ENCODE peak calls at places on chromosomes 2 and 18, in seven cellular contexts. One of them, this sample, is unnamed.

GRCh38 chr2:202944816-202945215 is 32.7 kb downstream of the CARF start:
- DNase-seq in mesenchymal stem cell: no peak
- DNase-seq in fibroblast of lung: peak; percentile 52
- DNase-seq in hepatocyte: no peak
- DNase-seq in colonic mucosa: no peak
- DNase-seq in bronchial epithelial cell: no peak
- DNase-seq in GM23338: no peak
- DNase-seq in this sample: no peak

GRCh38 chr2:33620-34019 is 12.7 kb downstream of the FAM110C start:
- DNase-seq in mesenchymal stem cell: no peak
- DNase-seq in fibroblast of lung: no peak
- DNase-seq in hepatocyte: peak; percentile 54
- DNase-seq in colonic mucosa: peak; percentile 75
- DNase-seq in bronchial epithelial cell: peak; percentile 97
- DNase-seq in GM23338: no peak
- DNase-seq in this sample: no peak

GRCh38 chr2:17962874-17963273 is 84.4 kb downstream of the KCNS3 start:
- DNase-seq in mesenchymal stem cell: peak; percentile 71
- DNase-seq in fibroblast of lung: peak; percentile 36
- DNase-seq in hepatocyte: peak; percentile 16
- DNase-seq in colonic mucosa: no peak
- DNase-seq in bronchial epithelial cell: peak; percentile 21
- DNase-seq in GM23338: peak; percentile 53
- DNase-seq in this sample: no peak

GRCh38 chr2:241860184-241861078 is 1.7 kb upstream of the PDCD1 start:
- DNase-seq in mesenchymal stem cell: no peak
- DNase-seq in fibroblast of lung: no peak
- DNase-seq in hepatocyte: no peak
- DNase-seq in colonic mucosa: no peak
- DNase-seq in bronchial epithelial cell: no peak
- DNase-seq in GM23338: no peak
- DNase-seq in this sample: no peak

GRCh38 chr2:229660951-229661350 is 53.4 kb downstream of the DNER start:
- DNase-seq in mesenchymal stem cell: no peak
- DNase-seq in fibroblast of lung: peak; percentile 45
- DNase-seq in hepatocyte: no peak
- DNase-seq in colonic mucosa: no peak
- DNase-seq in bronchial epithelial cell: peak; percentile 54
- DNase-seq in GM23338: no peak
- DNase-seq in this sample: no peak

GRCh38 chr2:207632575-207633492 is 7.6 kb upstream of the METTL21A start:
- DNase-seq in mesenchymal stem cell: peak; percentile 70
- DNase-seq in fibroblast of lung: peak; percentile 61
- DNase-seq in hepatocyte: peak; percentile 43
- DNase-seq in colonic mucosa: no peak
- DNase-seq in bronchial epithelial cell: peak; percentile 92
- DNase-seq in GM23338: no peak
- DNase-seq in this sample: no peak

GRCh38 chr2:127535941-127536340 is 458 bp downstream of the MYO7B start:
- DNase-seq in mesenchymal stem cell: no peak
- DNase-seq in fibroblast of lung: no peak
- DNase-seq in hepatocyte: no peak
- DNase-seq in colonic mucosa: peak; percentile 59
- DNase-seq in bronchial epithelial cell: no peak
- DNase-seq in GM23338: no peak
- DNase-seq in this sample: no peak

GRCh38 chr18:38369772-38370690 is 804.4 kb upstream of the CELF4 start:
- DNase-seq in mesenchymal stem cell: no peak
- DNase-seq in fibroblast of lung: no peak
- DNase-seq in hepatocyte: no peak
- DNase-seq in colonic mucosa: no peak
- DNase-seq in bronchial epithelial cell: peak; percentile 72
- DNase-seq in GM23338: no peak
- DNase-seq in this sample: no peak

GRCh38 chr2:76008001-76008702 is 297.4 kb upstream of the GCFC2 start:
- DNase-seq in mesenchymal stem cell: no peak
- DNase-seq in fibroblast of lung: no peak
- DNase-seq in hepatocyte: no peak
- DNase-seq in colonic mucosa: peak; percentile 70
- DNase-seq in bronchial epithelial cell: no peak
- DNase-seq in GM23338: peak; percentile 12
- DNase-seq in this sample: peak; percentile 56

GRCh38 chr18:5370332-5370731 is 74.8 kb upstream of the ZBTB14 start:
- DNase-seq in mesenchymal stem cell: no peak
- DNase-seq in fibroblast of lung: peak; percentile 14
- DNase-seq in hepatocyte: peak; percentile 35
- DNase-seq in colonic mucosa: no peak
- DNase-seq in bronchial epithelial cell: no peak
- DNase-seq in GM23338: peak; percentile 11
- DNase-seq in this sample: no peak

GRCh38 chr18:79628416-79629248 is 51.0 kb upstream of the CTDP1 start:
- DNase-seq in mesenchymal stem cell: no peak
- DNase-seq in fibroblast of lung: no peak
- DNase-seq in hepatocyte: no peak
- DNase-seq in colonic mucosa: no peak
- DNase-seq in bronchial epithelial cell: no peak
- DNase-seq in GM23338: no peak
- DNase-seq in this sample: no peak

GRCh38 chr2:88537640-88538039 is 85.1 kb upstream of the FOXI3 start:
- DNase-seq in mesenchymal stem cell: no peak
- DNase-seq in fibroblast of lung: no peak
- DNase-seq in hepatocyte: no peak
- DNase-seq in colonic mucosa: no peak
- DNase-seq in bronchial epithelial cell: no peak
- DNase-seq in GM23338: peak; percentile 50
- DNase-seq in this sample: peak; percentile 60

GRCh38 chr2:217105733-217106649 is 246.1 kb upstream of the TNP1 start:
- DNase-seq in mesenchymal stem cell: peak; percentile 92
- DNase-seq in fibroblast of lung: peak; percentile 99
- DNase-seq in hepatocyte: peak; percentile 24
- DNase-seq in colonic mucosa: no peak
- DNase-seq in bronchial epithelial cell: peak; percentile 95
- DNase-seq in GM23338: peak; percentile 2
- DNase-seq in this sample: peak; percentile 56

GRCh38 chr2:9102861-9103662 is 99.6 kb upstream of the MBOAT2 start:
- DNase-seq in mesenchymal stem cell: peak; percentile 81
- DNase-seq in fibroblast of lung: peak; percentile 51
- DNase-seq in hepatocyte: peak; percentile 48
- DNase-seq in colonic mucosa: peak; percentile 73
- DNase-seq in bronchial epithelial cell: peak; percentile 69
- DNase-seq in GM23338: peak; percentile 74
- DNase-seq in this sample: no peak

GRCh38 chr2:101002562-101003277 is 631 bp downstream of the RPL31 start:
- DNase-seq in mesenchymal stem cell: peak; percentile 42
- DNase-seq in fibroblast of lung: no peak
- DNase-seq in hepatocyte: no peak
- DNase-seq in colonic mucosa: peak; percentile 29
- DNase-seq in bronchial epithelial cell: no peak
- DNase-seq in GM23338: no peak
- DNase-seq in this sample: no peak

GRCh38 chr2:101007415-101008345 is 5.6 kb downstream of the RPL31 start:
- DNase-seq in mesenchymal stem cell: no peak
- DNase-seq in fibroblast of lung: no peak
- DNase-seq in hepatocyte: no peak
- DNase-seq in colonic mucosa: no peak
- DNase-seq in bronchial epithelial cell: no peak
- DNase-seq in GM23338: peak; percentile 35
- DNase-seq in this sample: no peak

GRCh38 chr2:101003278-101003775 is 1.2 kb downstream of the RPL31 start:
- DNase-seq in mesenchymal stem cell: peak; percentile 49
- DNase-seq in fibroblast of lung: no peak
- DNase-seq in hepatocyte: no peak
- DNase-seq in colonic mucosa: no peak
- DNase-seq in bronchial epithelial cell: no peak
- DNase-seq in GM23338: no peak
- DNase-seq in this sample: no peak

GRCh38 chr2:101004671-101005325 is 2.7 kb downstream of the RPL31 start:
- DNase-seq in mesenchymal stem cell: no peak
- DNase-seq in fibroblast of lung: no peak
- DNase-seq in hepatocyte: no peak
- DNase-seq in colonic mucosa: no peak
- DNase-seq in bronchial epithelial cell: no peak
- DNase-seq in GM23338: no peak
- DNase-seq in this sample: no peak

GRCh38 chr2:101006065-101006715 is 4.1 kb downstream of the RPL31 start:
- DNase-seq in mesenchymal stem cell: no peak
- DNase-seq in fibroblast of lung: no peak
- DNase-seq in hepatocyte: no peak
- DNase-seq in colonic mucosa: no peak
- DNase-seq in bronchial epithelial cell: no peak
- DNase-seq in GM23338: no peak
- DNase-seq in this sample: no peak
- H3K36me3 ChIP-seq in mesenchymal stem cell: peaks cover 71% of the 10 kb centered on the region
- H3K36me3 ChIP-seq in fibroblast of lung: peaks cover 15% of the 10 kb centered on the region
- H3K36me3 ChIP-seq in hepatocyte: no peaks in the 10 kb centered on the region
- H3K36me3 ChIP-seq in colonic mucosa: peaks cover 30% of the 10 kb centered on the region
- H3K36me3 ChIP-seq in bronchial epithelial cell: peaks cover 21% of the 10 kb centered on the region
- H3K36me3 ChIP-seq in GM23338: peaks cover 54% of the 10 kb centered on the region
- H3K36me3 ChIP-seq in this sample: peaks cover 65% of the 10 kb centered on the region

DNA sequence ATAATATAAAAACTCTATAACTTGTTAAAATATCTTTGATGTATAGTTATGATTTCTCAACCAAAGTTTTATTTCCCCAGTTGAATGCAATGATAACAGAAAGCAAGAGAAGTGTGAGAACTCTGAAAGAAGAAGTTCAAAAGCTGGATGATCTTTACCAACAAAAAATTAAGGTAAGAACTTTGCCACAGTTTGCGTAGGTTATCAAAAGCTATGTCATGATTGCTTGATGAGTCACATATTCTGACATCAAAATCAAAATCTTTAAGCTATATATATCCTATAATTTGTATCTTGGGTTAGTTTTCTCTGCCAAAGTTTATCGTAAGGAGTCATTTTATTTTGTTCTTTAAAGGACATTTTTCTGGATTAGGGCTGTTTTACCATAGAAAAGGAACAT is 35.0 kb downstream of the NDC80 start:
- DNase-seq in mesenchymal stem cell: no peak
- DNase-seq in fibroblast of lung: peak; percentile 19
- DNase-seq in hepatocyte: no peak
- DNase-seq in colonic mucosa: no peak
- DNase-seq in bronchial epithelial cell: no peak
- DNase-seq in GM23338: no peak
- DNase-seq in this sample: no peak
- H3K36me3 ChIP-seq in mesenchymal stem cell: no peaks in the 10 kb centered on the region
- H3K36me3 ChIP-seq in fibroblast of lung: peaks cover 4% of the 10 kb centered on the region
- H3K36me3 ChIP-seq in hepatocyte: no peaks in the 10 kb centered on the region
- H3K36me3 ChIP-seq in colonic mucosa: no peaks in the 10 kb centered on the region
- H3K36me3 ChIP-seq in bronchial epithelial cell: no peaks in the 10 kb centered on the region
- H3K36me3 ChIP-seq in GM23338: peaks cover 60% of the 10 kb centered on the region
- H3K36me3 ChIP-seq in this sample: peaks cover 83% of the 10 kb centered on the region

DNA sequence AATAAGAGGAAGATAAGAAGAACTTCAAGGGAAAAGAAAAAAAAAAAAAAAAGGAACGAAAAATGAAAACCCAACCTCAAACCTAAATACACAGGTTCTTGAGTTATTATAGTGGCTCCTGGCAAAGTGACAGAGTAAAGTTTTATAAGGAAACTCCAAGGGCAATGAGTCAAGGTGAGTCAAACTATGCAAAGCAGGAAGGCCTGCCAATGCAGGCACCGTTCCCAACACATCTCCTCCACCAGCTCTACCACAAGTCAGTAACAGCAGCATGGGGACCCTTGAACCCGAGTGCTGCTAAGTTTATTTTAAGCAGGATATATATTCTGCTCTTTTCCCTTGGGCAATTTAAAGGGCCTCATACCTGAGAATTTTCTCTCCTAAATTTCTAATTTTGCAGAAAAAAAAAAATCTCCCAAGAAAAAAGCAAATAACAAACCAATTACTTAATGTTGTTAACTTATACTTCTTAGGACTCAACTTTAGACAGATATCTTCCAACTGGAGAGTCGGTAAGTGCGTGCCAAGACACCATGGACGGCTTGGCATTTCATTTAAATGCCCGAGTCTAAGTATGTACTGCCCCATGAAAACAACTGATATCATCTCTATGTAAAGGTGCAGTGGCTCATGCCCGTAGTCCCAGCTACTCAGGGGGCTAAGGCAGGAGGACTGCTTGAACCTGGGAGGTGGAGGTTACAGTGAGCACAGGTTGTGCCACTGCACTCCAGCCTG is 75.7 kb upstream of the TFCP2L1 start:
- DNase-seq in mesenchymal stem cell: peak; percentile 25
- DNase-seq in fibroblast of lung: peak; percentile 94
- DNase-seq in hepatocyte: no peak
- DNase-seq in colonic mucosa: peak; percentile 67
- DNase-seq in bronchial epithelial cell: peak; percentile 93
- DNase-seq in GM23338: no peak
- DNase-seq in this sample: no peak
- H3K36me3 ChIP-seq in mesenchymal stem cell: peaks cover 45% of the 10 kb centered on the region
- H3K36me3 ChIP-seq in fibroblast of lung: peaks cover 13% of the 10 kb centered on the region
- H3K36me3 ChIP-seq in hepatocyte: no peaks in the 10 kb centered on the region
- H3K36me3 ChIP-seq in colonic mucosa: peaks cover 4% of the 10 kb centered on the region
- H3K36me3 ChIP-seq in bronchial epithelial cell: peaks cover 23% of the 10 kb centered on the region
- H3K36me3 ChIP-seq in GM23338: peaks cover 7% of the 10 kb centered on the region
- H3K36me3 ChIP-seq in this sample: peaks cover 62% of the 10 kb centered on the region

GRCh38 chr2:230759481-230760191 is 47.0 kb downstream of the CAB39 start:
- DNase-seq in mesenchymal stem cell: no peak
- DNase-seq in fibroblast of lung: no peak
- DNase-seq in hepatocyte: peak; percentile 35
- DNase-seq in colonic mucosa: no peak
- DNase-seq in bronchial epithelial cell: no peak
- DNase-seq in GM23338: no peak
- DNase-seq in this sample: no peak

GRCh38 chr2:230765611-230766300 is 53.1 kb downstream of the CAB39 start:
- DNase-seq in mesenchymal stem cell: no peak
- DNase-seq in fibroblast of lung: peak; percentile 60
- DNase-seq in hepatocyte: no peak
- DNase-seq in colonic mucosa: no peak
- DNase-seq in bronchial epithelial cell: no peak
- DNase-seq in GM23338: peak; percentile 35
- DNase-seq in this sample: no peak

GRCh38 chr2:230758566-230759480 is 46.2 kb downstream of the CAB39 start:
- DNase-seq in mesenchymal stem cell: peak; percentile 94
- DNase-seq in fibroblast of lung: peak; percentile 92
- DNase-seq in hepatocyte: no peak
- DNase-seq in colonic mucosa: no peak
- DNase-seq in bronchial epithelial cell: peak; percentile 70
- DNase-seq in GM23338: no peak
- DNase-seq in this sample: no peak

GRCh38 chr2:230761704-230762103 is 49.1 kb downstream of the CAB39 start:
- DNase-seq in mesenchymal stem cell: no peak
- DNase-seq in fibroblast of lung: no peak
- DNase-seq in hepatocyte: no peak
- DNase-seq in colonic mucosa: no peak
- DNase-seq in bronchial epithelial cell: no peak
- DNase-seq in GM23338: no peak
- DNase-seq in this sample: no peak

DNA sequence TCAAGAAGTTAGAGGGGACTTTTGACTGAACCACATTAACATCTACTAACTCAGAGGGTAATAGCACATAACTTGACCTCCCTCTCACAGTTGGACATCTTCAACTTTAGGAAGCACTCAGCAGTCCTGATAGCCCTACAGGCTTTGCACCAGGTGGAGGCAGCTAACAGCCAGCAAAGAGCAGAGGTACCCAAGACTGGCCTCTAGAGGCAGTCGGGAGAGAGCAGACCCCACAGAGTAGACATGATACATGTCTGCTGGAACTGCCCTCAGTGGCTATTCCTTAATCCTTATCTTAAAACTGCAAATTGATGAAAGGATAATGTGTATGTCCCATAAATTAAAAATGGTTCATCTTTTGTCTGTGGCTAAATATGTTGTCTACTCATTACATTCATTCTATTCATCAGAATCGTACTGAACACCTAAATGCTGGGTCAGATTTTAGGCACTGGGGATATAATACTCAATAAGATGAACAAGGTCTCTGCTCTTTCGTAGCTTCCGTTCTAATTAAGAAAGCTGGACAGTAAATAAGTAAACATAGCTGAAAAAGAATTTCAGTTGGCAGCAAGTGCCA is 49.8 kb downstream of the CAB39 start:
- DNase-seq in mesenchymal stem cell: peak; percentile 58
- DNase-seq in fibroblast of lung: no peak
- DNase-seq in hepatocyte: peak; percentile 41
- DNase-seq in colonic mucosa: no peak
- DNase-seq in bronchial epithelial cell: no peak
- DNase-seq in GM23338: peak; percentile 82
- DNase-seq in this sample: peak; percentile 82
- H3K36me3 ChIP-seq in mesenchymal stem cell: peaks cover 73% of the 10 kb centered on the region
- H3K36me3 ChIP-seq in fibroblast of lung: peaks cover 2% of the 10 kb centered on the region
- H3K36me3 ChIP-seq in hepatocyte: no peaks in the 10 kb centered on the region
- H3K36me3 ChIP-seq in colonic mucosa: no peaks in the 10 kb centered on the region
- H3K36me3 ChIP-seq in bronchial epithelial cell: peaks cover 17% of the 10 kb centered on the region
- H3K36me3 ChIP-seq in GM23338: no peaks in the 10 kb centered on the region
- H3K36me3 ChIP-seq in this sample: peaks cover 42% of the 10 kb centered on the region